ENCODE peak calls at places on chromosomes 7 and 10, in six cellular contexts. One of them, this sample, is unnamed.

GRCh38 chr7:101235050-101235449 is 2.6 kb downstream of the CLDN15 start:
- DNase-seq in activated CD8-positive, alpha-beta T cell treated with anti-CD3 and anti-CD28 coated beads for 36 hours: no peak
- DNase-seq in GM13977: no peak
- DNase-seq in putamen: no peak
- DNase-seq in stimulated activated CD8-positive, alpha-beta memory T cell treated with anti-CD3 and anti-CD28 coated beads, Interleukin-2, amount 100 ng/mL, for 1 hour: no peak
- DNase-seq in nucleus accumbens: no peak
- DNase-seq in this sample: no peak

GRCh38 chr7:45000096-45001032 is at the start of gene CCM2:
- DNase-seq in GM13977: no peak
- DNase-seq in activated CD8-positive, alpha-beta T cell treated with anti-CD3 and anti-CD28 coated beads for 36 hours: no peak
- DNase-seq in stimulated activated CD8-positive, alpha-beta memory T cell treated with anti-CD3 and anti-CD28 coated beads, Interleukin-2, amount 100 ng/mL, for 1 hour: no peak
- DNase-seq in nucleus accumbens: no peak
- DNase-seq in putamen: no peak
- DNase-seq in this sample: no peak

GRCh38 chr7:19522486-19522885 is 186.4 kb downstream of the POLR1F start:
- DNase-seq in nucleus accumbens: no peak
- DNase-seq in GM13977: no peak
- DNase-seq in putamen: no peak
- DNase-seq in stimulated activated CD8-positive, alpha-beta memory T cell treated with anti-CD3 and anti-CD28 coated beads, Interleukin-2, amount 100 ng/mL, for 1 hour: no peak
- DNase-seq in activated CD8-positive, alpha-beta T cell treated with anti-CD3 and anti-CD28 coated beads for 36 hours: no peak
- DNase-seq in this sample: no peak

GRCh38 chr7:116356979-116357378 is 142.6 kb upstream of the CAV2 start:
- DNase-seq in activated CD8-positive, alpha-beta T cell treated with anti-CD3 and anti-CD28 coated beads for 36 hours: no peak
- DNase-seq in GM13977: no peak
- DNase-seq in putamen: no peak
- DNase-seq in nucleus accumbens: no peak
- DNase-seq in stimulated activated CD8-positive, alpha-beta memory T cell treated with anti-CD3 and anti-CD28 coated beads, Interleukin-2, amount 100 ng/mL, for 1 hour: no peak
- DNase-seq in this sample: no peak

GRCh38 chr10:77351386-77351785 is 286.2 kb downstream of the KCNMA1 start:
- DNase-seq in activated CD8-positive, alpha-beta T cell treated with anti-CD3 and anti-CD28 coated beads for 36 hours: no peak
- DNase-seq in GM13977: no peak
- DNase-seq in nucleus accumbens: no peak
- DNase-seq in putamen: no peak
- DNase-seq in stimulated activated CD8-positive, alpha-beta memory T cell treated with anti-CD3 and anti-CD28 coated beads, Interleukin-2, amount 100 ng/mL, for 1 hour: no peak
- DNase-seq in this sample: no peak

GRCh38 chr10:22230331-22230833 is 12.6 kb upstream of the EBLN1 start:
- DNase-seq in stimulated activated CD8-positive, alpha-beta memory T cell treated with anti-CD3 and anti-CD28 coated beads, Interleukin-2, amount 100 ng/mL, for 1 hour: no peak
- DNase-seq in GM13977: peak; percentile 48
- DNase-seq in activated CD8-positive, alpha-beta T cell treated with anti-CD3 and anti-CD28 coated beads for 36 hours: peak; percentile 62
- DNase-seq in putamen: peak; percentile 50
- DNase-seq in nucleus accumbens: no peak
- DNase-seq in this sample: no peak

GRCh38 chr7:55019329-55019690 is 493 bp downstream of the EGFR start:
- DNase-seq in putamen: no peak
- DNase-seq in stimulated activated CD8-positive, alpha-beta memory T cell treated with anti-CD3 and anti-CD28 coated beads, Interleukin-2, amount 100 ng/mL, for 1 hour: no peak
- DNase-seq in activated CD8-positive, alpha-beta T cell treated with anti-CD3 and anti-CD28 coated beads for 36 hours: no peak
- DNase-seq in GM13977: peak; percentile 55
- DNase-seq in nucleus accumbens: no peak
- DNase-seq in this sample: no peak

GRCh38 chr7:70143089-70144044 is 545.1 kb downstream of the AUTS2 start:
- DNase-seq in putamen: no peak
- DNase-seq in activated CD8-positive, alpha-beta T cell treated with anti-CD3 and anti-CD28 coated beads for 36 hours: no peak
- DNase-seq in stimulated activated CD8-positive, alpha-beta memory T cell treated with anti-CD3 and anti-CD28 coated beads, Interleukin-2, amount 100 ng/mL, for 1 hour: no peak
- DNase-seq in nucleus accumbens: no peak
- DNase-seq in GM13977: no peak
- DNase-seq in this sample: no peak

GRCh38 chr10:80153460-80153859 is 20.9 kb downstream of the PLAC9 start:
- DNase-seq in activated CD8-positive, alpha-beta T cell treated with anti-CD3 and anti-CD28 coated beads for 36 hours: no peak
- DNase-seq in stimulated activated CD8-positive, alpha-beta memory T cell treated with anti-CD3 and anti-CD28 coated beads, Interleukin-2, amount 100 ng/mL, for 1 hour: no peak
- DNase-seq in GM13977: no peak
- DNase-seq in nucleus accumbens: no peak
- DNase-seq in putamen: no peak
- DNase-seq in this sample: no peak

GRCh38 chr7:157481389-157481788 is 144.6 kb downstream of the DNAJB6 start:
- DNase-seq in activated CD8-positive, alpha-beta T cell treated with anti-CD3 and anti-CD28 coated beads for 36 hours: no peak
- DNase-seq in putamen: no peak
- DNase-seq in nucleus accumbens: no peak
- DNase-seq in stimulated activated CD8-positive, alpha-beta memory T cell treated with anti-CD3 and anti-CD28 coated beads, Interleukin-2, amount 100 ng/mL, for 1 hour: no peak
- DNase-seq in GM13977: no peak
- DNase-seq in this sample: no peak

GRCh38 chr7:1691601-1692499 is 21.8 kb downstream of the ELFN1 start:
- DNase-seq in nucleus accumbens: no peak
- DNase-seq in stimulated activated CD8-positive, alpha-beta memory T cell treated with anti-CD3 and anti-CD28 coated beads, Interleukin-2, amount 100 ng/mL, for 1 hour: no peak
- DNase-seq in activated CD8-positive, alpha-beta T cell treated with anti-CD3 and anti-CD28 coated beads for 36 hours: no peak
- DNase-seq in GM13977: no peak
- DNase-seq in putamen: no peak
- DNase-seq in this sample: no peak

GRCh38 chr10:47269294-47269693 is 30.7 kb upstream of the GDF10 start:
- DNase-seq in GM13977: no peak
- DNase-seq in putamen: no peak
- DNase-seq in stimulated activated CD8-positive, alpha-beta memory T cell treated with anti-CD3 and anti-CD28 coated beads, Interleukin-2, amount 100 ng/mL, for 1 hour: no peak
- DNase-seq in activated CD8-positive, alpha-beta T cell treated with anti-CD3 and anti-CD28 coated beads for 36 hours: peak; percentile 31
- DNase-seq in nucleus accumbens: no peak
- DNase-seq in this sample: no peak

GRCh38 chr10:29482591-29483421 is 152.0 kb downstream of the SVIL start:
- DNase-seq in activated CD8-positive, alpha-beta T cell treated with anti-CD3 and anti-CD28 coated beads for 36 hours: peak; percentile 86
- DNase-seq in GM13977: no peak
- DNase-seq in stimulated activated CD8-positive, alpha-beta memory T cell treated with anti-CD3 and anti-CD28 coated beads, Interleukin-2, amount 100 ng/mL, for 1 hour: no peak
- DNase-seq in putamen: no peak
- DNase-seq in nucleus accumbens: no peak
- DNase-seq in this sample: no peak

This sample was measured in GM12864.